ENCODE peak calls at places on chromosomes 7 and 10, in nine cellular contexts. C is H4; Z is heart right ventricle; N is HCEC 1CT; U is effector memory CD4-positive, alpha-beta T cell; E is anterior cingulate cortex; D is effector CD4-positive, alpha-beta T cell; O is esophagus squamous epithelium; M is GM03348. Y is an unnamed sample.

GRCh38 chr7:134891262-134892001 is 94.9 kb upstream of the AGBL3 start:
- DNase-seq in C (peak), Z (peak), N (peak), U (no peak), E (peak), D (no peak), O (no peak), M (peak), Y (no peak)

GRCh38 chr7:92924800-92925199 is 88.4 kb upstream of the CDK6 start:
- DNase-seq in C (no peak), Z (no peak), N (no peak), U (no peak), E (no peak), D (no peak), O (no peak), M (no peak), Y (no peak)

GRCh38 chr7:2609001-2609411 is 22.8 kb upstream of the TTYH3 start:
- DNase-seq in C (no peak), Z (no peak), N (peak), U (no peak), E (no peak), D (no peak), O (no peak), M (no peak), Y (no peak)

GRCh38 chr7:36979810-36980248 is 255.5 kb upstream of the AOAH start:
- DNase-seq in C (no peak), Z (no peak), N (no peak), U (no peak), E (no peak), D (no peak), O (no peak), M (no peak), Y (no peak)

GRCh38 chr7:102843850-102844249 is 69.0 kb upstream of the LRRC17 start:
- DNase-seq in C (no peak), Z (no peak), N (no peak), U (no peak), E (no peak), D (no peak), O (no peak), M (no peak), Y (no peak)

GRCh38 chr10:100969175-100970075 is at the start of gene SEMA4G:
- DNase-seq in C (no peak), Z (peak), N (no peak), U (no peak), E (no peak), D (peak), O (no peak), M (peak), Y (peak)

GRCh38 chr10:11846542-11846941 is 23.4 kb downstream of the PROSER2 start:
- DNase-seq in C (peak), Z (no peak), N (no peak), U (no peak), E (no peak), D (no peak), O (no peak), M (no peak), Y (no peak)

GRCh38 chr7:112701456-112701855 is 88.7 kb downstream of the TMEM168 start:
- DNase-seq in C (no peak), Z (no peak), N (no peak), U (no peak), E (no peak), D (no peak), O (no peak), M (no peak), Y (no peak)

GRCh38 chr7:37089972-37090371 is 358.7 kb downstream of the ELMO1 start:
- DNase-seq in C (no peak), Z (no peak), N (no peak), U (no peak), E (no peak), D (no peak), O (no peak), M (no peak), Y (no peak)

GRCh38 chr7:20509892-20510645 is 105.4 kb upstream of the ABCB5 start:
- DNase-seq in C (no peak), Z (no peak), N (no peak), U (no peak), E (no peak), D (no peak), O (no peak), M (no peak), Y (no peak)

GRCh38 chr10:77909755-77910375 is 16.7 kb downstream of the DLG5 start:
- DNase-seq in C (peak), Z (no peak), N (peak), U (no peak), E (no peak), D (no peak), O (no peak), M (peak), Y (no peak)

Y was measured in activated T-helper 1 cell treated with Interleukin-2 at 50 U/mL for 16 hours.